ENCODE peak calls at places on chromosomes 6 and 20, in seven cellular contexts. P, R, M, D, L, Y and Q are unnamed samples.
A peak's percentile ranks its signal among the peaks of the same experiment; 100 is the strongest.

GRCh38 chr6:53439556-53439955 is 90.8 kb upstream of the ELOVL5 start:
- DNase-seq in M (peak; percentile 84), Y (no peak), P (no peak), R (no peak), D (no peak), L (peak; percentile 12), Q (no peak)

GRCh38 chr6:96522469-96523009 is 933 bp downstream of the UFL1 start:
- DNase-seq in R (no peak), D (no peak), P (no peak), Y (no peak), M (peak; percentile 37), L (peak; percentile 2), Q (no peak)

GRCh38 chr6:75135447-75135846 is 70.4 kb downstream of the COL12A1 start:
- DNase-seq in P (no peak), D (no peak), M (no peak), R (no peak), L (peak; percentile 79), Y (no peak), Q (no peak)

GRCh38 chr6:36068603-36069002 is 41.0 kb downstream of the MAPK14 start:
- DNase-seq in P (no peak), L (no peak), D (no peak), Y (no peak), R (no peak), M (no peak), Q (no peak)

GRCh38 chr6:56488281-56488680 is 154.4 kb downstream of the DST start:
- DNase-seq in L (no peak), P (no peak), Y (no peak), D (no peak), R (no peak), M (no peak), Q (no peak)

GRCh38 chr6:16760536-16761468 is at the start of gene ATXN1:
- DNase-seq in L (no peak), D (no peak), Y (no peak), P (peak; percentile 41), M (no peak), R (peak; percentile 67), Q (peak; percentile 74)

GRCh38 chr20:20683481-20683880 is 29.0 kb downstream of the RALGAPA2 start:
- DNase-seq in L (no peak), M (no peak), P (no peak), Y (no peak), D (no peak), R (no peak), Q (no peak)

GRCh38 chr6:82408952-82409421 is 45.4 kb downstream of the TPBG start:
- DNase-seq in D (no peak), P (no peak), Y (peak; percentile 42), M (peak; percentile 58), R (no peak), L (peak; percentile 53), Q (no peak)

GRCh38 chr20:45174434-45175364 is at the start of gene PI3:
- DNase-seq in D (no peak), L (no peak), M (no peak), R (no peak), P (no peak), Y (no peak), Q (no peak)

GRCh38 chr6:141956046-141956761 is 176.5 kb upstream of the GJE1 start:
- DNase-seq in R (no peak), D (no peak), L (peak; percentile 20), M (peak; percentile 12), Y (no peak), P (no peak), Q (no peak)

GRCh38 chr6:90288404-90288803 is 8.2 kb downstream of the BACH2 start:
- DNase-seq in Y (no peak), P (no peak), D (no peak), L (no peak), M (peak; percentile 49), R (no peak), Q (no peak)

GRCh38 chr6:33430334-33430733 is 10.5 kb downstream of the SYNGAP1 start:
- DNase-seq in M (no peak), D (no peak), P (no peak), L (no peak), R (peak; percentile 43), Y (no peak), Q (no peak)

GRCh38 chr6:14910692-14911547 is 334.9 kb upstream of the JARID2 start:
- DNase-seq in P (no peak), M (peak; percentile 48), R (peak; percentile 62), D (peak; percentile 78), L (peak; percentile 12), Y (no peak), Q (no peak)

GRCh38 chr6:146856296-146856695 is 257.5 kb downstream of the ADGB start:
- DNase-seq in Y (no peak), P (no peak), R (peak; percentile 10), D (no peak), L (no peak), M (no peak), Q (no peak)

GRCh38 chr6:148175511-148176188 is 167.0 kb upstream of the SASH1 start:
- DNase-seq in M (peak; percentile 31), P (no peak), D (no peak), L (peak; percentile 14), Y (peak; percentile 5), R (no peak), Q (no peak)

GRCh38 chr6:150142657-150143501 is at the start of gene PPP1R14C:
- DNase-seq in Y (no peak), R (peak; percentile 42), P (no peak), L (no peak), M (no peak), D (no peak), Q (no peak)

DNA sequence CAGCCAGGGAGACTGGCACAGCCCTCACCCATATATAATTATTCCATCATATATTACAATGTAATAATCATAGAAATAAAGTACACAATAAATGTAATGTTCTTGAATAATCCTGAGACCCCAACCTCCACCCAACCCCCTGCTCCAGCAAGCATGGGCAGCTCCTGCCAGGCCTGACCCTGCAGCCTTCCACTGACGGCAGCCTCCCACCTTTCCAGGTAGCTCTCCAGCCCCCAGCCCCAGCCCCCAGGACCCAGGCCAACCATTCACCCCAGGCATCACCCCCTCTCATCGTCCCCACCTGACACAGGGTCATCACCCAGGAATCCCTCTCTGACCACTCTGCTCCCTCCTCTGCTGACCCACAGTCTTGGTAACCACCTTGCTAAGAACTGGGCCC is 14.6 kb downstream of the TFEB start:
- DNase-seq in D (no peak), M (no peak), P (no peak), Y (no peak), L (no peak), R (no peak), Q (no peak)
- TF ChIP-seq CTCF in D (no peak), M (no peak), P (no peak), Y (no peak), L (no peak), R (no peak), Q (no peak)

DNA sequence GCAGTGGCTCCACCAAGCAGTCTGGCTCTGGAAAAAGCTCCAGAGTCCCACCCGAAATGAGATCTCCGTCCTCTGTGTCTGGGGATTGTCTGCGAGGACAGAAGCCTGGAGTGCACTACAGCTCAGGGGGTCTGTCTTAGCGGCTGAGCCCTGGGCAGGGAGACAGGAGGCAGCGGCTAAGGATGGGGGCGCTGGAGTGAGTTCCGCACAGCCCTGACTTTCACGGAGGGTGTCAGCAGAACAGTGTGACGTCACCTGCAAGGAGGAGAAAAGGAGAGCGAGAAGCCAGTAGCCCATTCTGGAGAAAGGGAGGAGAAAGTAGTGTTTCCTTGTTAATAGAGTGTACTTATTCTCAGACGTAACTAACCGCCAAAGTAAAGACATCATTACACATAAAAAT is 97.6 kb downstream of the FAM50B start:
- DNase-seq in Y (no peak), L (no peak), D (no peak), M (no peak), R (no peak), P (no peak), Q (no peak)
- TF ChIP-seq CTCF in Y (no peak), L (no peak), D (no peak), M (no peak), R (no peak), P (no peak), Q (no peak)

GRCh38 chr20:34211591-34211990 is 29.6 kb upstream of the ASIP start:
- DNase-seq in R (no peak), M (no peak), P (no peak), L (no peak), Y (no peak), D (no peak), Q (no peak)
- TF ChIP-seq CTCF in R (no peak), M (no peak), P (no peak), L (no peak), Y (no peak), D (no peak), Q (no peak)

DNA sequence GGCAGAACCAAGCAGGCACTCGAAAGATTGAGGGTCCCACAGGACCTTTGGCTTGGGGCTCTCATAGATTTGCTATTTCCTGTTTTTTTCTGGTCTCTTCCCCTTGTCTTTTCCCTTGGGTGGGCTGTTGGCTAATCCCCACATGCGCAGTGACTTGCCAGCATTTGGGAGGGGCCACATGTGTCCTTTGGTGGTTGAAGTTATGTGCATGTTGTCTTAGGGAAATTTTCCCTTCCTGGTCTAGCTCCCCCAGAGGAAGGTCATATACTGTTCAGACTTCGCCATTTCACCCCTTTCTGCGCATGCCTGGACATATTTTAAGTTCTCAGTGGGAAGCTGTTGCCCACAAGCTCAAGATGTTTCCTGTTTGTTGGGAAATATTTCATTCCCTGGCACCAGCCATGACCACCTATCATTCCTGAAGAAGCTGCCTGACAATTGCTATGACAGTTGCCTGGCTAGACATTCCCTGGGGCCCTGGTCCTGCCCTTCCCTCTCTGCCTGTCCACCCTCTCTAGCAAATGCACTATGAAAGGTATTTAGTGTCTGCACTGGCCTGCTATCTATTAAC is 156.2 kb upstream of the THBS2 start:
- DNase-seq in D (no peak), P (no peak), Y (no peak), M (no peak), L (no peak), R (no peak), Q (no peak)
- TF ChIP-seq CTCF in D (no peak), P (no peak), Y (no peak), M (no peak), L (no peak), R (no peak), Q (no peak)

GRCh38 chr20:58868795-58869194 is 16.3 kb downstream of the GNAS start:
- DNase-seq in L (no peak), M (peak; percentile 28), R (no peak), P (no peak), Y (no peak), D (no peak), Q (no peak)
- TF ChIP-seq CTCF in L (peak; percentile 24), M (peak; percentile 45), R (peak; percentile 61), P (peak; percentile 17), Y (peak; percentile 48), D (peak; percentile 37), Q (peak; percentile 15)